ENCODE peak calls at places on chromosomes 12 and 14, in ten cellular contexts. R is ovary, K is adrenal gland, J is sigmoid colon, X is HCT116, C is transverse colon, I is GM12892, L is IMR-90, B is stomach, W is gastrocnemius medialis. M is an unnamed sample.

GRCh38 chr12:105279460-105280056 is 43.6 kb upstream of the APPL2 start:
- DNase-seq in W (peak; percentile 12), K (peak; percentile 32), X (peak; percentile 26), L (no peak), I (no peak), B (peak; percentile 33), R (no peak), C (peak; percentile 25), J (no peak), M (no peak)

GRCh38 chr14:100868621-100869370 is 34.7 kb downstream of the RTL1 start:
- DNase-seq in J (peak; percentile 47), R (no peak), B (no peak), I (no peak), L (no peak), X (no peak), W (no peak), C (no peak), K (no peak), M (no peak)

GRCh38 chr12:77895699-77896098 is 65.0 kb downstream of the NAV3 start:
- DNase-seq in W (no peak), X (no peak), L (no peak), B (no peak), C (no peak), R (no peak), J (no peak), K (no peak), I (no peak), M (no peak)

GRCh38 chr14:31936100-31936499 is 141.0 kb upstream of the ARHGAP5 start:
- DNase-seq in X (no peak), L (peak; percentile 15), C (peak; percentile 19), R (no peak), I (no peak), J (no peak), K (no peak), W (no peak), B (no peak), M (no peak)

GRCh38 chr14:103281496-103282231 is 52.4 kb upstream of the EIF5 start:
- DNase-seq in R (peak; percentile 77), C (peak; percentile 53), W (peak; percentile 71), X (no peak), J (peak; percentile 82), K (peak; percentile 56), I (no peak), L (peak; percentile 62), B (peak; percentile 60), M (no peak)

GRCh38 chr14:49512571-49512970 is 73.6 kb downstream of the RPS29 start:
- DNase-seq in R (no peak), K (no peak), C (no peak), W (no peak), J (no peak), I (no peak), L (no peak), X (no peak), B (no peak), M (no peak)

GRCh38 chr12:45232771-45233372 is 17.0 kb downstream of the ANO6 start:
- DNase-seq in B (peak; percentile 27), J (peak; percentile 73), X (peak; percentile 89), K (peak; percentile 87), W (peak; percentile 82), L (peak; percentile 98), R (peak; percentile 20), C (no peak), I (no peak), M (peak; percentile 30)

GRCh38 chr12:103800252-103800771 is 40.7 kb downstream of the NT5DC3 start:
- DNase-seq in I (no peak), J (peak; percentile 83), K (peak; percentile 73), L (peak; percentile 73), W (peak; percentile 77), X (no peak), B (peak; percentile 68), R (peak; percentile 70), C (peak; percentile 33), M (no peak)

GRCh38 chr12:109156036-109156435 is 39.6 kb downstream of the ACACB start:
- DNase-seq in L (no peak), R (no peak), K (no peak), C (no peak), I (no peak), B (no peak), J (peak; percentile 33), X (no peak), W (no peak), M (no peak)

GRCh38 chr12:109156586-109156985 is 40.2 kb downstream of the ACACB start:
- DNase-seq in K (no peak), R (no peak), B (no peak), X (no peak), I (no peak), W (no peak), C (no peak), L (no peak), J (peak; percentile 52), M (no peak)

GRCh38 chr12:109157986-109158385 is 41.6 kb downstream of the ACACB start:
- DNase-seq in W (no peak), K (no peak), I (no peak), X (no peak), J (peak; percentile 50), C (no peak), R (no peak), L (no peak), B (no peak), M (no peak)

GRCh38 chr12:109153711-109154434 is 37.5 kb downstream of the ACACB start:
- DNase-seq in I (no peak), W (no peak), X (no peak), B (peak; percentile 24), C (no peak), J (peak; percentile 74), R (no peak), L (no peak), K (peak; percentile 50), M (no peak)

GRCh38 chr12:109154485-109155438 is 38.4 kb downstream of the ACACB start:
- DNase-seq in R (peak; percentile 83), I (peak; percentile 76), X (peak; percentile 87), J (peak; percentile 96), K (peak; percentile 94), W (peak; percentile 90), C (peak; percentile 87), L (peak; percentile 53), B (peak; percentile 85), M (peak; percentile 93)
- TF ChIP-seq POLR2A in R (peak; percentile 31), I (no peak), X (peak; percentile 27), J (peak; percentile 57), K (peak; percentile 80), W (peak; percentile 39), C (peak; percentile 67), L (no peak), B (no peak), M (peak; percentile 41)

DNA sequence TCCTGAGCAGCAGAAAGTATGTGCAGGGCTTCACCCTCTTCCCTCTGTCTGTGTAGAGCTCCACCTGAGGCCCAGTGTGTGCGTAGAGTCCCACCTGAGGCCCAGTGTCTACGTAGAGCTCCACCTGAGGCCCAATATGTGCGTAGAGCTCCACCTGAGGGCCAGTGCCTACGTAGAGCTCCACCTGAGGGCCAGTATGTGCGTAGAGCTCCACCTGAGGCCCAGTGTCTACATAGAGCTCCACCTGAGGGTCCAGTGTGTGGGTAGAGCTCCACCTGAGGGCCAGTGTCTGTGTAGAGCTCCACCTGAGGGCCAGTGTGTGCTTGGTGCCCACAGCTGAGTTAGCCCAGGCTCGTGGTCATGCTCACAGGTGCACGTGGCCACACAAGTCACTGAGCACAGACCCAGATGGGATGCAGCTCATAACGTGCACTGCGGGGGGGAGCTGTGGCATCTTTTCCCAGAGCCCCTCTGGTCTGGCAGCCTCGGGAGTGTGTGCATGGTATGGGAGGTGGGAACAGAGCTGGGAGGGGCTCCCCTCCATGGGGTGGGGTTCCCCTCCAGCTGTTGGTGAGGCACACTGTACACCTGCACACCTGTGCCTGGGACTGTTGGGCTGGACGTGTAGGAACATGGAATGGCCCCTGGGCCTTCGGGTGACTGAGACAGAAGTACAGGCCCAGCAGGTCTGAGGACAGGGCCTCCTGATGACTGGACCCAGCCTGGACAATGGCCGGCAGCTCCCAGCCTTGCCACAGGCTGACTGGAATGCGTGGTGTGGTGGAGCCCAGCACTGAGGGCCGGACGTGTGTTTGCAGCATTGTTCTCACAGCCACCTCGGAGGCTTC is 20.1 kb downstream of the PACS2 start:
- DNase-seq in L (no peak), X (peak; percentile 12), R (no peak), B (no peak), J (no peak), I (no peak), W (no peak), C (no peak), K (no peak), M (no peak)
- TF ChIP-seq POLR2A in L (no peak), X (no peak), R (no peak), B (no peak), J (no peak), I (no peak), W (no peak), C (no peak), K (no peak), M (no peak)

DNA sequence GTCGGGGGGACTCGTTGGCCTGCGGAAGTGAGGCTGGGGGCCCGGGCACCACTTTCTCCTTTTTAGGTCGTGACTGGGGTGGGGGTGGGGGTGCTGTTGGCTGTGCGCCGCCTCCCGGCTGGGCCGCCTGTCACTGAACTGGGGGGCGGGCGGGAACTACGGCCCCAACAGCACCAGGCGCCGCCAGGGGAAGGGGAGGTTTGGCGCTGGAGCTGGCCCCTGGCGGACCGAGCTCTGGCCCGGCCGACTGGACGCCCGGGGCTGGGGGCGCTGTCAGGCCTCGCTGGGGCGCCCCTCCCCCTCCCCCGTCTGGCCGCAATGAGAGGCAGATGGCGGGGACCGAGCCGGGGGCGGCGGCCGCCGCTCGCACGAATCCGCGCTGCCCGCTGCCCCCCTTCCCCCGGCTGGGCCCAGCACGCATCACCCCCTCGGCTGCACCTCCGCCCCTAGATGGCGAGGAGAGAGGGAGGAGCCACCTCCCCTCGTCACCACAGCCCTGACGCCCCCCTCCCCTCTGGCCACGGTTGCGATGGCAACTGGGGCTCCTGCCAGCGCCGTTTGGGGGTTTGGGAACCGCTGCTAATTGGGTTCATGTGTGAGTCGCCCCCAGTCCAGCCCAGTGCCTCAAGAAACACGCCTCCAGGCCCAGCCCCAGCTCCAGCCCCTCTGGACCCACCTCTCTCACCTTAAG is 723 bp downstream of the NFATC4 start:
- DNase-seq in R (peak; percentile 90), I (peak; percentile 48), K (peak; percentile 75), C (peak; percentile 45), X (no peak), W (peak; percentile 19), L (peak; percentile 74), B (no peak), J (peak; percentile 89), M (no peak)
- TF ChIP-seq POLR2A in R (peak; percentile 82), I (no peak), K (peak; percentile 20), C (no peak), X (no peak), W (peak; percentile 15), L (peak; percentile 82), B (no peak), J (no peak), M (no peak)

DNA sequence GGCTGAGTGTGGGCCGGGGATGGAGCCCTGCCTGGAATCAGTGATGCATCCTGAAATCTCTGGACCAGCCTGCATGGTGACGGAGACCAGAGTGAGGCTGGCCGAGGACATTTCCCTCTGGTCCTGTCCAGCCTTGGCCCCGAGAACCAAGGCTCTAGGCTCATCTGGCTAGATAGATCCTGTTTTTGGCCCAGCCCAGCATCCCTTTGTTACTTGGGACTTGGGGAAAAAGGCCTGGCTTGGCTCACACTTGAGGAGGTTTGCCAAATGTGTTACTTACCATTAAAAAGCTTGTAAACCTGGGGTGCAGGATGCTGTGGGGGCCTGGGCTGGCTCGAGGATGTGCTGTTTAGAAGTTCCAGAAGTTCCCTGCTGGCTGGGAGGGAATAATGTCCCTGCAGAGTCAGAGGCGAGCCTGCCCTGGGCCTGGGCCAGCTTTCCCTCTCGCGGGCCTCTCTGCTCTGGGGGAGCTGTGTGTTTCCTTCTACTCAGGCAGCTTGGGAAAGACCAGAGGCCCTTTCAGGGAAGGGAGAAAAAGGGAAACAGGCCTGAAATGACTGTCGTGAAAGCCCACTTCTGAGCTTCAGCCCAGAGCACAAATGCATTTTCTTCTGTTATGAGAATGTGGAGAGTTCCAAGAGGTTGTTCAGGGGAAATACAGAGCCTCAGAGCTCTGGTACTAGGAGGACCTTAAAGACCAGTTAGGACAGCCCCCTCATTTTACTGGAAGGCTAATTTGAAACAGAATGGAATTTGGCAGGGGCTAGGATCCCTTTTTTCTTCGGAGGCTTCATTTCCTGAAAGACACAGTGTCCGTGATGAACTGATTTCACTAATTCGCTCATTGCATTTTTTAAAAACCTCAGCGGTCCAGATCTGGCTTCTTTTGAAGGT is 47.2 kb upstream of the CTDSP2 start:
- DNase-seq in K (peak; percentile 86), R (peak; percentile 97), C (peak; percentile 90), I (no peak), J (peak; percentile 100), L (peak; percentile 91), B (peak; percentile 89), W (peak; percentile 89), X (no peak), M (peak; percentile 45)
- TF ChIP-seq POLR2A in K (peak; percentile 39), R (peak; percentile 27), C (no peak), I (no peak), J (no peak), L (peak; percentile 42), B (no peak), W (no peak), X (no peak), M (no peak)